ENCODE peak calls at places on chromosomes 12 and 14, in six cellular contexts. H, X, F, P, N and A are unnamed samples.

GRCh38 chr12:110694330-110694891 is 5.5 kb upstream of the HVCN1 start:
- DNase-seq in H (no peak), X (no peak), F (no peak), P (no peak), N (no peak), A (no peak)

GRCh38 chr12:94815958-94816357 is 165.6 kb upstream of the TMCC3 start:
- DNase-seq in H (no peak), X (no peak), F (no peak), P (no peak), N (no peak), A (no peak)

GRCh38 chr12:122830517-122831214 is 4.6 kb upstream of the HIP1R start:
- DNase-seq in H (peak), X (no peak), F (peak), P (no peak), N (peak), A (no peak)

GRCh38 chr12:65294863-65295262 is 16.4 kb downstream of the MSRB3 start:
- DNase-seq in H (no peak), X (no peak), F (no peak), P (no peak), N (no peak), A (no peak)

GRCh38 chr12:31773867-31774266 is 45.0 kb upstream of the AMN1 start:
- DNase-seq in H (no peak), X (no peak), F (peak), P (no peak), N (no peak), A (no peak)

GRCh38 chr12:104649913-104650312 is 193.2 kb downstream of the CHST11 start:
- DNase-seq in H (no peak), X (no peak), F (no peak), P (no peak), N (no peak), A (no peak)

GRCh38 chr12:52884526-52885293 is 20.2 kb downstream of the KRT8 start:
- DNase-seq in H (peak), X (peak), F (no peak), P (no peak), N (peak), A (no peak)

GRCh38 chr14:102727336-102728095 is 49.7 kb upstream of the TRAF3 start:
- DNase-seq in H (peak), X (no peak), F (no peak), P (no peak), N (no peak), A (no peak)

GRCh38 chr12:54360717-54361456 is 3.4 kb downstream of the GPR84 start:
- DNase-seq in H (peak), X (peak), F (peak), P (no peak), N (peak), A (no peak)

GRCh38 chr12:106645465-106646330 is 62.9 kb downstream of the RFX4 start:
- DNase-seq in H (no peak), X (no peak), F (no peak), P (no peak), N (no peak), A (no peak)

GRCh38 chr14:102590667-102591099 is 1.8 kb upstream of the RCOR1 start:
- DNase-seq in H (peak), X (peak), F (peak), P (no peak), N (no peak), A (no peak)

GRCh38 chr12:10968765-10969456 is 17.8 kb downstream of the TAS2R50 start:
- DNase-seq in H (peak), X (no peak), F (peak), P (peak), N (peak), A (peak)

GRCh38 chr12:42691991-42692557 is 102.5 kb upstream of the PRICKLE1 start:
- DNase-seq in H (peak), X (no peak), F (no peak), P (no peak), N (no peak), A (no peak)

GRCh38 chr14:77710364-77710763 is 2.5 kb downstream of the SLIRP start:
- DNase-seq in H (no peak), X (no peak), F (no peak), P (no peak), N (no peak), A (no peak)

GRCh38 chr12:22312336-22312735 is 22.2 kb downstream of the ST8SIA1 start:
- DNase-seq in H (peak), X (no peak), F (peak), P (no peak), N (peak), A (no peak)

GRCh38 chr12:66020481-66020880 is 110.1 kb downstream of the LLPH start:
- DNase-seq in H (no peak), X (no peak), F (no peak), P (no peak), N (no peak), A (no peak)

GRCh38 chr14:77648520-77649200 is 32.2 kb upstream of the SPTLC2 start:
- DNase-seq in H (no peak), X (no peak), F (no peak), P (no peak), N (no peak), A (no peak)

GRCh38 chr12:109706747-109707469 is 6.7 kb upstream of the FAM222A start:
- DNase-seq in H (no peak), X (no peak), F (no peak), P (no peak), N (no peak), A (no peak)

GRCh38 chr14:56300495-56300894 is 182.3 kb downstream of the PELI2 start:
- DNase-seq in H (peak), X (no peak), F (peak), P (no peak), N (peak), A (no peak)

GRCh38 chr12:113650476-113650875 is 178.8 kb upstream of the LHX5 start:
- DNase-seq in H (peak), X (no peak), F (no peak), P (no peak), N (no peak), A (no peak)

GRCh38 chr12:113645183-113645582 is 173.5 kb upstream of the LHX5 start:
- DNase-seq in H (no peak), X (no peak), F (no peak), P (no peak), N (no peak), A (no peak)

GRCh38 chr12:113643575-113643974 is 171.9 kb upstream of the LHX5 start:
- DNase-seq in H (no peak), X (no peak), F (no peak), P (no peak), N (no peak), A (no peak)

GRCh38 chr12:113649256-113649830 is 177.7 kb upstream of the LHX5 start:
- DNase-seq in H (no peak), X (no peak), F (no peak), P (no peak), N (no peak), A (no peak)

GRCh38 chr12:113647048-113647447 is 175.4 kb upstream of the LHX5 start:
- DNase-seq in H (no peak), X (peak), F (no peak), P (no peak), N (no peak), A (no peak)
- TF ChIP-seq CTCF in H (no peak), X (no peak), F (no peak), P (peak), N (no peak), A (no peak)

DNA sequence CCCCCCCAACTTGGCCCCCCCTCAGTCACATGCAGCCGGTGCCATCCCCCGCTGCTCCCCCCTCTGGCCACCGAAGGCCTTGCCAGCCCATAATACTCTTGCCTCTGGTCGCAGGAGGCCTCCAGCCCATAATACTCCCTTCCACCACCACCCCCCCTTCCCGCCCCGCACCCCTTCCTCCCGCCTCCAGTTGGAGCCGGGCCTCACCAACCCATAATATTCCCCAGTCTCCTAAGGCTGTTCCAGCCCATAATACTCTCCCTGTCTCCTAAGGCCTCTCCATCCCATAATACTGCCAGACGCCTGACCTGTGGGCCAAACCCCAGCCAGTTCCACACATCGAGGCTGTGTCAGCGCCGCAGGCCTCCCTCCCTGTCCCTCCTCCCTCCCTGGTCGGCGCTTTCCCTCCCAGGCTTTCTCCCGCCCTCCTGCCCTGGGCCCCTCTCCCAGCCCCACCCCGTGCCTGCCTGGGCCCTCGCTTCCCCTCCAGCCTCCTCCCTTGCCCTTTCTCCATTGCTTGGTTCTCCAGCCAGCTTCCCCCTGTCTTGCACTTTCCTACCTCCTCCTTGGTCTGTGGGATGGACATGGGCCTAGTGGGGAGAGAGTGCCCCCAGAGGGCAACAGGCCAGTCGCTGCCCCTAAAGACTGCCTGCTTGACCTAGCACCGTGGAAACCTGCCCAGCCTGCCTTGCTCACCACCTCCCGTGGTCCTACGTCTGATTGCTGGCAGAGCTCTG is 6.8 kb upstream of the CHD4 start:
- DNase-seq in H (peak), X (peak), F (peak), P (peak), N (peak), A (peak)
- TF ChIP-seq CTCF in H (peak), X (no peak), F (no peak), P (peak), N (peak), A (peak)

GRCh38 chr14:37172024-37172869 is at the start of gene SLC25A21:
- DNase-seq in H (peak), X (peak), F (peak), P (peak), N (peak), A (peak)
- TF ChIP-seq CTCF in H (peak), X (peak), F (no peak), P (peak), N (peak), A (peak)

GRCh38 chr14:92603309-92604257 is 90.0 kb downstream of the RIN3 start:
- DNase-seq in H (peak), X (no peak), F (peak), P (peak), N (peak), A (no peak)
- TF ChIP-seq CTCF in H (peak), X (no peak), F (peak), P (peak), N (peak), A (no peak)

GRCh38 chr12:85441025-85441424 is 161.0 kb downstream of the ALX1 start:
- DNase-seq in H (no peak), X (no peak), F (no peak), P (no peak), N (no peak), A (no peak)

GRCh38 chr12:85445060-85445938 is 165.3 kb downstream of the ALX1 start:
- DNase-seq in H (no peak), X (no peak), F (no peak), P (no peak), N (no peak), A (no peak)

GRCh38 chr12:85440273-85440672 is 160.3 kb downstream of the ALX1 start:
- DNase-seq in H (no peak), X (no peak), F (no peak), P (no peak), N (no peak), A (no peak)

GRCh38 chr12:85441740-85442139 is 161.7 kb downstream of the ALX1 start:
- DNase-seq in H (peak), X (no peak), F (no peak), P (no peak), N (peak), A (no peak)
- TF ChIP-seq CTCF in H (peak), X (no peak), F (peak), P (peak), N (peak), A (peak)